ENCODE peak calls at places on chromosomes 13 and 19, in ten cellular contexts. K is sigmoid colon, B is transverse colon, R is spleen, S is stomach, T is HCT116, A is suprapubic skin, F is upper lobe of left lung, W is endothelial cell of umbilical vein, G is prostate gland. X is an unnamed sample.

GRCh38 chr13:59584902-59585670 is 578.6 kb downstream of the DIAPH3 start:
- DNase-seq in K (no peak), B (no peak), R (no peak), S (no peak), T (no peak), A (no peak), F (no peak), W (no peak), G (no peak), X (no peak)

GRCh38 chr13:96460571-96460970 is 370.7 kb downstream of the HS6ST3 start:
- DNase-seq in K (no peak), B (no peak), R (no peak), S (no peak), T (no peak), A (no peak), F (no peak), W (no peak), G (no peak), X (no peak)

GRCh38 chr19:33441277-33441699 is 67.8 kb downstream of the CEBPG start:
- DNase-seq in K (peak), B (no peak), R (peak), S (no peak), T (no peak), A (peak), F (no peak), W (no peak), G (no peak), X (peak)

GRCh38 chr13:79245937-79246574 is 160.0 kb downstream of the RBM26 start:
- DNase-seq in K (no peak), B (no peak), R (no peak), S (no peak), T (no peak), A (no peak), F (no peak), W (no peak), G (no peak), X (no peak)

GRCh38 chr19:11091343-11092153 is 2.3 kb downstream of the LDLR start:
- DNase-seq in K (peak), B (peak), R (no peak), S (peak), T (peak), A (peak), F (peak), W (peak), G (peak), X (peak)

GRCh38 chr13:105918842-105919741 is 616.4 kb downstream of the EFNB2 start:
- DNase-seq in K (no peak), B (peak), R (no peak), S (peak), T (peak), A (no peak), F (no peak), W (peak), G (peak), X (no peak)

GRCh38 chr19:28874742-28875141 is 338.2 kb downstream of the UQCRFS1 start:
- DNase-seq in K (no peak), B (no peak), R (no peak), S (no peak), T (no peak), A (no peak), F (no peak), W (no peak), G (no peak), X (no peak)

GRCh38 chr19:55373993-55374757 is 2.5 kb upstream of the TMEM190 start:
- DNase-seq in K (no peak), B (no peak), R (no peak), S (no peak), T (no peak), A (no peak), F (no peak), W (no peak), G (no peak), X (no peak)

GRCh38 chr19:12555456-12555930 is 4.2 kb upstream of the ZNF564 start:
- DNase-seq in K (no peak), B (peak), R (peak), S (no peak), T (no peak), A (no peak), F (no peak), W (no peak), G (no peak), X (no peak)

GRCh38 chr13:96533408-96533807 is 443.5 kb downstream of the HS6ST3 start:
- DNase-seq in K (no peak), B (no peak), R (no peak), S (no peak), T (no peak), A (no peak), F (no peak), W (no peak), G (no peak), X (no peak)

GRCh38 chr19:10001899-10002298 is 8.4 kb downstream of the COL5A3 start:
- DNase-seq in K (no peak), B (peak), R (no peak), S (peak), T (no peak), A (no peak), F (no peak), W (no peak), G (no peak), X (no peak)

GRCh38 chr13:93244918-93245280 is 18.3 kb downstream of the GPC6 start:
- DNase-seq in K (no peak), B (no peak), R (no peak), S (no peak), T (no peak), A (no peak), F (no peak), W (no peak), G (no peak), X (no peak)

GRCh38 chr13:41558781-41559560 is 101.6 kb downstream of the RGCC start:
- DNase-seq in K (no peak), B (no peak), R (no peak), S (no peak), T (no peak), A (no peak), F (no peak), W (no peak), G (no peak), X (no peak)

GRCh38 chr13:50403311-50403710 is 388.1 kb downstream of the KCNRG start:
- DNase-seq in K (no peak), B (no peak), R (no peak), S (peak), T (no peak), A (no peak), F (peak), W (no peak), G (no peak), X (peak)

GRCh38 chr19:56477429-56478338 is 539 bp upstream of the ZNF667 start:
- DNase-seq in K (peak), B (peak), R (peak), S (peak), T (no peak), A (peak), F (peak), W (peak), G (peak), X (peak)

GRCh38 chr13:51838235-51838846 is 6.6 kb downstream of the TMEM272 start:
- DNase-seq in K (no peak), B (no peak), R (no peak), S (no peak), T (no peak), A (no peak), F (no peak), W (no peak), G (no peak), X (no peak)

GRCh38 chr19:17902701-17903100 is 30.1 kb upstream of the CCDC124 start:
- DNase-seq in K (no peak), B (no peak), R (no peak), S (no peak), T (no peak), A (no peak), F (no peak), W (no peak), G (no peak), X (no peak)

GRCh38 chr13:92896842-92897241 is 329.8 kb upstream of the GPC6 start:
- DNase-seq in K (no peak), B (no peak), R (no peak), S (no peak), T (no peak), A (no peak), F (no peak), W (no peak), G (no peak), X (no peak)

GRCh38 chr13:100336795-100337516 is 248.1 kb downstream of the PCCA start:
- DNase-seq in K (no peak), B (no peak), R (no peak), S (no peak), T (no peak), A (no peak), F (no peak), W (no peak), G (no peak), X (no peak)

GRCh38 chr13:110525328-110526319 is 35.9 kb downstream of the RAB20 start:
- DNase-seq in K (peak), B (peak), R (no peak), S (no peak), T (no peak), A (no peak), F (peak), W (no peak), G (no peak), X (no peak)

GRCh38 chr13:96696501-96696900 is 297.8 kb downstream of the OXGR1 start:
- DNase-seq in K (no peak), B (no peak), R (no peak), S (no peak), T (no peak), A (no peak), F (no peak), W (no peak), G (no peak), X (no peak)

GRCh38 chr19:19615086-19615485 is 3.4 kb downstream of the PBX4 start:
- DNase-seq in K (no peak), B (no peak), R (no peak), S (no peak), T (peak), A (no peak), F (no peak), W (no peak), G (no peak), X (no peak)

GRCh38 chr19:18415177-18415867 is 3.9 kb upstream of the SSBP4 start:
- DNase-seq in K (peak), B (peak), R (peak), S (no peak), T (no peak), A (peak), F (no peak), W (peak), G (no peak), X (no peak)

GRCh38 chr13:97648171-97648880 is 214.4 kb downstream of the RAP2A start:
- DNase-seq in K (no peak), B (no peak), R (no peak), S (no peak), T (no peak), A (no peak), F (no peak), W (peak), G (no peak), X (no peak)

GRCh38 chr13:28611654-28612131 is 47.2 kb upstream of the POMP start:
- DNase-seq in K (no peak), B (no peak), R (no peak), S (no peak), T (no peak), A (no peak), F (no peak), W (peak), G (no peak), X (no peak)

GRCh38 chr13:46492946-46493345 is 60.0 kb upstream of the LRCH1 start:
- DNase-seq in K (no peak), B (no peak), R (no peak), S (no peak), T (peak), A (no peak), F (no peak), W (peak), G (peak), X (no peak)

GRCh38 chr13:20231839-20232555 is at the start of gene GJB6:
- DNase-seq in K (no peak), B (peak), R (no peak), S (peak), T (no peak), A (no peak), F (no peak), W (no peak), G (no peak), X (no peak)

GRCh38 chr19:27955484-27955883 is 1257.5 kb downstream of the UQCRFS1 start:
- DNase-seq in K (no peak), B (no peak), R (no peak), S (no peak), T (no peak), A (no peak), F (no peak), W (no peak), G (no peak), X (no peak)

GRCh38 chr13:27857271-27857670 is 62.5 kb upstream of the PDX1 start:
- DNase-seq in K (no peak), B (no peak), R (no peak), S (no peak), T (no peak), A (no peak), F (no peak), W (no peak), G (no peak), X (no peak)

GRCh38 chr19:10872551-10873107 is 1.3 kb downstream of the CARM1 start:
- DNase-seq in K (no peak), B (no peak), R (no peak), S (no peak), T (no peak), A (no peak), F (no peak), W (peak), G (no peak), X (no peak)

GRCh38 chr19:55305491-55305890 is 19.6 kb downstream of the TMEM150B start:
- DNase-seq in K (no peak), B (no peak), R (no peak), S (peak), T (no peak), A (no peak), F (peak), W (peak), G (no peak), X (no peak)

GRCh38 chr13:46866150-46866549 is 30.7 kb downstream of the HTR2A start:
- DNase-seq in K (peak), B (peak), R (no peak), S (no peak), T (no peak), A (no peak), F (peak), W (no peak), G (no peak), X (no peak)

GRCh38 chr19:325937-326565 is 18.5 kb downstream of the MIER2 start:
- DNase-seq in K (no peak), B (no peak), R (no peak), S (no peak), T (no peak), A (no peak), F (no peak), W (no peak), G (no peak), X (no peak)

GRCh38 chr19:35518313-35518712 is 4.9 kb upstream of the DMKN start:
- DNase-seq in K (no peak), B (no peak), R (no peak), S (no peak), T (peak), A (no peak), F (peak), W (no peak), G (no peak), X (no peak)

GRCh38 chr13:108609353-108609752 is 20.1 kb upstream of the MYO16 start:
- DNase-seq in K (no peak), B (no peak), R (no peak), S (no peak), T (peak), A (no peak), F (no peak), W (no peak), G (no peak), X (no peak)

GRCh38 chr13:37640499-37640898 is 41.9 kb upstream of the POSTN start:
- DNase-seq in K (no peak), B (no peak), R (no peak), S (no peak), T (no peak), A (no peak), F (no peak), W (peak), G (no peak), X (no peak)

GRCh38 chr19:18290250-18291018 is 9.0 kb upstream of the JUND start:
- DNase-seq in K (no peak), B (peak), R (peak), S (peak), T (no peak), A (peak), F (peak), W (no peak), G (no peak), X (no peak)

DNA sequence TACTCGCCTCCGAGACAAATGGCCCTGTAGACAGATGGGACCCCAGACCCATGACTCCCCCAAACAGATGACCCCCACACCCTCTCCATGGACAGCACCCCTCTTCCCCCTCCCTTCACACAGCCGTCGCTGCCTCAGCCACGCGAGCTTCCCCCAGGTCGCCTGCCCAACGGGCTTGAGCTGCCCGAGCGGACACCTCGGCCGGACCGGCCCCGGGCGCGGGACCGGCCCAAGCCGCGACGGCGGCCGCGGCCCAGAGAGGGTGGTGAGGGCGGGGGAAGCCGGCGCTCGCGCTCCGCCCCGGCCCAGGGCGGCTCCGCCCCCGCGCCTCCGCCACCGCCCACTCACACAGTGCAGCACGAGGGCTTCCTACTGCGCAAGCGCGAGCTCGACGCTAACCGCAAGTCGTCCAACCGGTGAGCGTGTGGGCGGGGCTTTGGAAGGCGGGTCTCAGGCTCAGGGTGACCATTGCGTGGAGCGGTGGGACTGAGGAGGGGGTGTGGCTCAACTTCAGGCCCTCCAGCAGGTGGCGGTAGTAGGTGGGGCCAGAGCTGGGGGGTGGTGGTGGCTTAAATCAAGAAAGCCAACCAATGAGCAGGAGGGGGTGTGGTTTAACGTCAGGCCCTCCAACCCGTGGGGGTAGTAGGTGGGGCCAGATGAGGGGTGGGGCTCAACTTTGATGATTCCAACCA is 6.2 kb upstream of the SHKBP1 start:
- DNase-seq in K (peak), B (peak), R (peak), S (peak), T (peak), A (peak), F (peak), W (peak), G (peak), X (peak)
- TF ChIP-seq POLR2A in K (no peak), B (no peak), R (no peak), S (no peak), T (no peak), A (no peak), F (no peak), W (no peak), G (no peak), X (no peak)

GRCh38 chr13:22090114-22090513 is 419.2 kb downstream of the FGF9 start:
- DNase-seq in K (no peak), B (peak), R (no peak), S (no peak), T (no peak), A (no peak), F (no peak), W (no peak), G (no peak), X (no peak)

GRCh38 chr13:22092791-22093545 is 422.1 kb downstream of the FGF9 start:
- DNase-seq in K (no peak), B (no peak), R (no peak), S (no peak), T (no peak), A (no peak), F (no peak), W (no peak), G (no peak), X (no peak)

GRCh38 chr13:22095794-22096193 is 424.9 kb downstream of the FGF9 start:
- DNase-seq in K (no peak), B (no peak), R (no peak), S (no peak), T (no peak), A (no peak), F (no peak), W (no peak), G (no peak), X (no peak)

GRCh38 chr13:22091222-22091970 is 420.5 kb downstream of the FGF9 start:
- DNase-seq in K (peak), B (no peak), R (no peak), S (no peak), T (no peak), A (no peak), F (no peak), W (no peak), G (no peak), X (no peak)

DNA sequence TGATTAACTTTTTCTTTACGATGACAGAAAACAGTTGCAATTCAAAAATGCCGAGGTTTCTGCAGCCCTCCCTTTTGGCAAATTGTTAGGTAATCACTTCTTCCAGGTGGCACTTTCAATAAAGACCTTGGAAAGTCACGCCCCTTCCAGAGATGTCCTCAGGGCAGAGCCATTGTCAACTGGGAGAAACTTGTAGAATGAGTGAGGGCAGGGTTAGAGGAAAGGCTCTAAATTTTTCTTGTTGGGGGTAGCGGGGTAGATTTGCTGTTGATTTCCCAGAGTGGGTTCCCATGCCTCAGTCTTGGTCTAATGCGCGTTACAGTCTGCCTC is 421.1 kb downstream of the FGF9 start:
- DNase-seq in K (no peak), B (no peak), R (no peak), S (no peak), T (no peak), A (no peak), F (no peak), W (no peak), G (no peak), X (no peak)
- TF ChIP-seq POLR2AphosphoS5 in K (no peak), B (no peak), R (no peak), S (no peak), T (no peak), A (no peak), F (no peak), W (no peak), G (no peak), X (no peak)

DNA sequence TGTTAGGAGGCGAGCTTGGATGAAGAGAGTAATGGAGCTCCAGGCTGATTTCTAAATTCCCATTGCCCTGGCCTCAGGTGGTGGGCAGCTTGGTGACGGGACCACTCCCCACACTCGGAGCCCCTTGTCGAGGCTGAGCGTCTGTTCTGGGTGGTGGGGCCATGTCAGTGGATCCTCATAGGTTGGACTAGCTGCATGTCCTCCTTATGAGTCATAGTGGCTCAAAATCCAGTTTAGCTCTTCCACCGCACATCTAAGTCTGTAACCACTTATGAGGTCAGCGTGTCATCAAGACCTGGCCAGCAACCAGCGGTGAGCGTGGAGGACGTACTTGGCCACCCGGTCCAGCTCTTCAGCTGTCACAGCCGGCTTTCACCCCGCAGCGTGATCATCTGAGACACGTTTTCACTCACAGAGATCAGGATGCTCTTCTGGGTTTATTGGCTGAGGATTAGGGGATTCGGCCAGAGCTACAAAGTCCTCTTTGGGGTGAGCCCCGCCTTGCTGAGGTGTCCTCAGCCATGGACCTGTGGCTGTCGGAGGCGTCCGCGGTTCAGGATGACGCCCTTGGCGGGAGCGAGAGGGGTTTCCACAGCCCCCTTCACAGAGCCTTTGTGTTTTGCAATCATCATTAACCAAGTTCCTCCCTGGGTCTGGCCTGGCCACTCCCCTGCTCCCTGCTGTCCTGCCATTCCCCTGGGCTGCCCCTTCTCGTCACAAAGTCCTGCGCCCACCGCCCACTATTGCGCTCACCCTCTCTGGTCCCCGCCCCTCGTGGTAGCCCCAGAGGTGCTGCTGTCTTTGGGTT is 41.9 kb downstream of the ADPRHL1 start:
- DNase-seq in K (peak), B (peak), R (peak), S (no peak), T (peak), A (peak), F (no peak), W (no peak), G (no peak), X (peak)
- TF ChIP-seq POLR2A in K (no peak), B (no peak), R (no peak), S (no peak), T (no peak), A (no peak), F (no peak), W (no peak), G (no peak), X (no peak)

GRCh38 chr19:48695743-48696352 is at the start of gene FUT2:
- DNase-seq in K (no peak), B (peak), R (no peak), S (peak), T (no peak), A (no peak), F (peak), W (no peak), G (no peak), X (no peak)

GRCh38 chr19:48696353-48697010 is 711 bp downstream of the FUT2 start:
- DNase-seq in K (no peak), B (peak), R (no peak), S (peak), T (no peak), A (no peak), F (no peak), W (no peak), G (no peak), X (no peak)

GRCh38 chr19:48703316-48703715 is 7.5 kb downstream of the FUT2 start:
- DNase-seq in K (no peak), B (no peak), R (no peak), S (no peak), T (no peak), A (no peak), F (no peak), W (no peak), G (no peak), X (no peak)

GRCh38 chr19:48702701-48703100 is 6.9 kb downstream of the FUT2 start:
- DNase-seq in K (no peak), B (no peak), R (no peak), S (no peak), T (no peak), A (no peak), F (no peak), W (no peak), G (no peak), X (no peak)

GRCh38 chr19:48698046-48698445 is 2.3 kb downstream of the FUT2 start:
- DNase-seq in K (no peak), B (peak), R (no peak), S (peak), T (no peak), A (no peak), F (peak), W (peak), G (no peak), X (no peak)
- TF ChIP-seq POLR2AphosphoS5 in K (no peak), B (no peak), R (no peak), S (peak), T (peak), A (no peak), F (no peak), W (peak), G (no peak), X (no peak)